ENCODE peak calls at places on chromosomes 3 and 15, in eight cellular contexts. H is mucosa of descending colon, G is tibial nerve, K is sigmoid colon, E is astrocyte of the spinal cord, R is endothelial cell, N is fibroblast of pulmonary artery, V is adrenal gland. U is an unnamed sample.

GRCh38 chr15:78263351-78263781 is 996 bp upstream of the DNAJA4 start:
- DNase-seq in H (no peak), G (no peak), K (no peak), E (no peak), R (no peak), N (no peak), V (no peak), U (no peak)

GRCh38 chr15:67409175-67409574 is 111.8 kb upstream of the C15orf61 start:
- DNase-seq in H (no peak), G (no peak), K (no peak), E (peak), R (no peak), N (no peak), V (no peak), U (no peak)

GRCh38 chr3:83934208-83935150 is 1024.3 kb upstream of the CADM2 start:
- DNase-seq in H (no peak), G (no peak), K (no peak), E (peak), R (no peak), N (no peak), V (no peak), U (no peak)

GRCh38 chr15:80081390-80081789 is 21.9 kb downstream of the ZFAND6 start:
- DNase-seq in H (no peak), G (no peak), K (no peak), E (no peak), R (no peak), N (no peak), V (no peak), U (no peak)

GRCh38 chr3:51836606-51837005 is 24.8 kb upstream of the IQCF2 start:
- DNase-seq in H (no peak), G (no peak), K (no peak), E (no peak), R (no peak), N (no peak), V (no peak), U (no peak)

GRCh38 chr3:169241928-169242751 is 421.4 kb downstream of the MECOM start:
- DNase-seq in H (no peak), G (no peak), K (peak), E (peak), R (peak), N (peak), V (no peak), U (no peak)

GRCh38 chr3:48034000-48034516 is 17.8 kb upstream of the MAP4 start:
- DNase-seq in H (no peak), G (no peak), K (no peak), E (peak), R (no peak), N (peak), V (no peak), U (no peak)

GRCh38 chr15:89898628-89899302 is 5.0 kb upstream of the AP3S2 start:
- DNase-seq in H (peak), G (no peak), K (no peak), E (peak), R (peak), N (peak), V (no peak), U (no peak)

GRCh38 chr3:165835431-165835830 is 1.8 kb downstream of the BCHE start:
- DNase-seq in H (no peak), G (no peak), K (no peak), E (no peak), R (no peak), N (no peak), V (no peak), U (no peak)

GRCh38 chr3:134249935-134250716 is 533 bp downstream of the RYK start:
- DNase-seq in H (peak), G (peak), K (peak), E (peak), R (peak), N (peak), V (peak), U (peak)

GRCh38 chr15:43943511-43943910 is 116.7 kb downstream of the WDR76 start:
- DNase-seq in H (no peak), G (no peak), K (no peak), E (peak), R (no peak), N (no peak), V (no peak), U (no peak)

GRCh38 chr15:45863881-45864580 is 229.2 kb downstream of the SQOR start:
- DNase-seq in H (no peak), G (no peak), K (no peak), E (no peak), R (no peak), N (no peak), V (no peak), U (no peak)

GRCh38 chr3:177777699-177778098 is 580.4 kb upstream of the TBL1XR1 start:
- DNase-seq in H (peak), G (no peak), K (no peak), E (peak), R (peak), N (peak), V (peak), U (no peak)

GRCh38 chr15:90648137-90649070 is 68.7 kb upstream of the BLM start:
- DNase-seq in H (peak), G (peak), K (peak), E (peak), R (peak), N (peak), V (peak), U (no peak)

GRCh38 chr3:45635475-45636256 is 41.1 kb downstream of the LIMD1 start:
- DNase-seq in H (no peak), G (no peak), K (no peak), E (peak), R (no peak), N (peak), V (no peak), U (peak)

GRCh38 chr15:38164507-38164906 is 88.1 kb upstream of the SPRED1 start:
- DNase-seq in H (peak), G (no peak), K (no peak), E (no peak), R (no peak), N (no peak), V (no peak), U (no peak)

GRCh38 chr15:100430381-100430780 is 88.6 kb upstream of the ADAMTS17 start:
- DNase-seq in H (no peak), G (no peak), K (no peak), E (no peak), R (no peak), N (no peak), V (no peak), U (no peak)

GRCh38 chr15:68774521-68775293 is 46.0 kb downstream of the ANP32A start:
- DNase-seq in H (no peak), G (no peak), K (no peak), E (no peak), R (no peak), N (peak), V (no peak), U (peak)

GRCh38 chr15:27059610-27060202 is 88.7 kb downstream of the GABRG3 start:
- DNase-seq in H (peak), G (no peak), K (no peak), E (peak), R (peak), N (peak), V (peak), U (no peak)

GRCh38 chr3:176505878-176506621 is 691.2 kb downstream of the TBL1XR1 start:
- DNase-seq in H (no peak), G (no peak), K (no peak), E (no peak), R (no peak), N (no peak), V (no peak), U (no peak)

GRCh38 chr3:143775401-143775970 is 72.8 kb downstream of the SLC9A9 start:
- DNase-seq in H (peak), G (no peak), K (no peak), E (peak), R (no peak), N (peak), V (no peak), U (no peak)

GRCh38 chr15:92968926-92969664 is 69.0 kb downstream of the CHD2 start:
- DNase-seq in H (no peak), G (no peak), K (no peak), E (no peak), R (no peak), N (no peak), V (no peak), U (no peak)
- TF ChIP-seq CTCF in H (no peak), G (no peak), K (no peak), E (no peak), R (peak), N (peak), V (peak), U (no peak)

GRCh38 chr3:86913160-86913559 is 77.8 kb downstream of the VGLL3 start:
- DNase-seq in H (no peak), G (no peak), K (no peak), E (no peak), R (no peak), N (no peak), V (no peak), U (no peak)

GRCh38 chr3:86914651-86915050 is 76.3 kb downstream of the VGLL3 start:
- DNase-seq in H (no peak), G (no peak), K (no peak), E (no peak), R (no peak), N (no peak), V (no peak), U (no peak)
- TF ChIP-seq CTCF in H (no peak), G (no peak), K (no peak), E (no peak), R (no peak), N (no peak), V (no peak), U (no peak)

DNA sequence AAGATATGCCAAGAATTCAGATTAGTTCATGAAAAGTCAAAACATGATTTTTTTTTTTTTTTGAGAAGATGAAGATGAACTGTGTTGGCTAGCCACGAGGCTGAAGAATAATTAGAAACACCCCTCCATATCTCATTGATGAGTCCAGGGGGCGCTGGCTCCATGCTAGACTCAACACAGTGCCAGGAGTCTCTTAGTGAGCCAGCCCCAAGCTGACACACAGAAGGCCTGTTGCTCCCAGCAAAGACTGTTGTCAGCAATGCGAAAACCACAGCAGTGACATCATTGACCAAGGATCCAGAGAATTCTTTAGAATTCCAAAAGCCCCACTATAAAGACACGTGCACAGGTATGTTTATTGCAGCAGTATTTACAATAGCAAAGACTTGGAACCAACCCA is 185.2 kb downstream of the ANXA2 start:
- DNase-seq in H (no peak), G (no peak), K (no peak), E (peak), R (no peak), N (no peak), V (no peak), U (no peak)
- TF ChIP-seq CTCF in H (no peak), G (no peak), K (no peak), E (peak), R (no peak), N (no peak), V (no peak), U (no peak)

GRCh38 chr3:9676780-9677179 is 26.9 kb upstream of the CPNE9 start:
- DNase-seq in H (no peak), G (no peak), K (no peak), E (no peak), R (no peak), N (peak), V (no peak), U (no peak)
- TF ChIP-seq CTCF in H (no peak), G (no peak), K (no peak), E (no peak), R (no peak), N (no peak), V (no peak), U (no peak)

GRCh38 chr15:40272713-40273056 is 10.2 kb downstream of the ANKRD63 start:
- DNase-seq in H (no peak), G (no peak), K (no peak), E (no peak), R (no peak), N (no peak), V (no peak), U (no peak)

GRCh38 chr15:40275491-40275890 is 7.4 kb downstream of the ANKRD63 start:
- DNase-seq in H (no peak), G (no peak), K (no peak), E (no peak), R (no peak), N (no peak), V (no peak), U (no peak)

GRCh38 chr15:40275954-40276353 is 6.9 kb downstream of the ANKRD63 start:
- DNase-seq in H (no peak), G (no peak), K (no peak), E (no peak), R (no peak), N (no peak), V (no peak), U (no peak)

GRCh38 chr15:40273428-40273827 is 9.4 kb downstream of the ANKRD63 start:
- DNase-seq in H (no peak), G (no peak), K (no peak), E (no peak), R (no peak), N (no peak), V (no peak), U (no peak)

GRCh38 chr15:40274350-40275274 is 8.3 kb downstream of the ANKRD63 start:
- DNase-seq in H (peak), G (peak), K (peak), E (peak), R (peak), N (peak), V (peak), U (peak)
- TF ChIP-seq CTCF in H (peak), G (peak), K (peak), E (peak), R (peak), N (no peak), V (peak), U (peak)

GRCh38 chr3:40719660-40720287 is 195.0 kb downstream of the ZNF621 start:
- DNase-seq in H (peak), G (no peak), K (no peak), E (no peak), R (peak), N (peak), V (no peak), U (no peak)
- TF ChIP-seq CTCF in H (no peak), G (no peak), K (no peak), E (peak), R (no peak), N (no peak), V (peak), U (no peak)

GRCh38 chr3:159616234-159616825 is 372.3 kb upstream of the IL12A start:
- DNase-seq in H (peak), G (no peak), K (no peak), E (peak), R (peak), N (peak), V (peak), U (no peak)
- TF ChIP-seq CTCF in H (peak), G (no peak), K (peak), E (peak), R (peak), N (peak), V (peak), U (peak)

GRCh38 chr15:99105516-99106341 is 849 bp downstream of the SYNM start:
- DNase-seq in H (peak), G (no peak), K (peak), E (peak), R (peak), N (peak), V (peak), U (peak)
- TF ChIP-seq CTCF in H (no peak), G (no peak), K (no peak), E (no peak), R (no peak), N (no peak), V (no peak), U (no peak)